ENCODE peak calls at places on chromosomes 12 and 14, in seven cellular contexts. T is activated CD4-positive, CD25-positive, alpha-beta regulatory T cell; C is NCI-H510A treated with DMSO at 0.1 percent for 48 hours; Q is kidney tubule cell; J is Kasumi-1; W is activated T-helper 1 cell treated with anti-CD3 and anti-CD28 coated beads, Interleukin-12 subunit alpha, Interleukin-12 subunit beta, Interleukin-2, Interleukin-4 antibody, amounts not matched to agents 30 ng/mL and 10 ng/mL and 1 ng/mL, durations not matched to agents 14 hours and 24 hours and 36 hours; G is endothelial cell. K is an unnamed sample.

GRCh38 chr12:114272071-114272470 is 133.9 kb downstream of the TBX5 start:
- DNase-seq in Q (peak), W (no peak), G (no peak), J (no peak), C (no peak), T (no peak), K (no peak)

GRCh38 chr14:35553808-35554207 is 19.8 kb downstream of the INSM2 start:
- DNase-seq in T (no peak), G (no peak), Q (peak), C (no peak), J (no peak), W (no peak), K (no peak)

GRCh38 chr14:80428171-80428570 is 216.9 kb upstream of the DIO2 start:
- DNase-seq in C (no peak), W (no peak), T (no peak), G (no peak), Q (no peak), J (no peak), K (no peak)

GRCh38 chr14:25833341-25834121 is 764.3 kb downstream of the NOVA1 start:
- DNase-seq in G (peak), W (no peak), C (peak), J (peak), Q (peak), T (no peak), K (no peak)

GRCh38 chr12:30450872-30451271 is 244.8 kb downstream of the IPO8 start:
- DNase-seq in Q (peak), T (no peak), J (no peak), G (no peak), W (no peak), C (no peak), K (no peak)

GRCh38 chr12:130839770-130840355 is 813 bp upstream of the STX2 start:
- DNase-seq in J (no peak), C (no peak), W (no peak), G (no peak), T (no peak), Q (no peak), K (no peak)

GRCh38 chr14:104804481-104805325 is 3.8 kb downstream of the ZBTB42 start:
- DNase-seq in T (no peak), C (no peak), J (no peak), G (no peak), W (no peak), Q (no peak), K (no peak)

GRCh38 chr12:51388066-51388799 is 3.0 kb downstream of the GALNT6 start:
- DNase-seq in W (no peak), J (peak), T (no peak), Q (no peak), G (no peak), C (no peak), K (no peak)

GRCh38 chr14:67532998-67533753 is at the start of gene PLEKHH1:
- DNase-seq in G (peak), C (peak), Q (peak), W (peak), J (peak), T (peak), K (peak)

GRCh38 chr14:52786887-52787286 is 4.5 kb downstream of the GNPNAT1 start:
- DNase-seq in J (no peak), C (no peak), T (no peak), Q (no peak), G (no peak), W (no peak), K (no peak)

GRCh38 chr14:51575225-51576111 is 76.2 kb upstream of the FRMD6 start:
- DNase-seq in W (no peak), C (no peak), G (no peak), T (no peak), Q (peak), J (no peak), K (no peak)

GRCh38 chr12:96421014-96421413 is 20.8 kb upstream of the CDK17 start:
- DNase-seq in J (no peak), T (no peak), G (no peak), Q (no peak), C (no peak), W (no peak), K (no peak)

GRCh38 chr14:76924363-76925151 is 98.3 kb downstream of the LRRC74A start:
- DNase-seq in C (peak), Q (peak), W (no peak), G (peak), J (no peak), T (no peak), K (no peak)

GRCh38 chr14:104108570-104109060 is 23.1 kb downstream of the ASPG start:
- DNase-seq in W (no peak), G (no peak), J (no peak), T (no peak), C (no peak), Q (no peak), K (no peak)

GRCh38 chr14:104030958-104031357 is 54.5 kb upstream of the ASPG start:
- DNase-seq in C (peak), Q (no peak), G (no peak), J (no peak), T (no peak), W (no peak), K (no peak)

GRCh38 chr14:100592972-100593371 is 5.8 kb upstream of the BEGAIN start:
- DNase-seq in J (no peak), T (no peak), C (no peak), G (no peak), W (no peak), Q (no peak), K (no peak)

GRCh38 chr12:126862500-126862899 is 1404.5 kb upstream of the TMEM132C start:
- DNase-seq in J (no peak), T (no peak), C (no peak), G (no peak), Q (no peak), W (no peak), K (no peak)

GRCh38 chr14:94857985-94858384 is 88.1 kb upstream of the GSC start:
- DNase-seq in Q (no peak), T (no peak), W (no peak), J (no peak), G (no peak), C (no peak), K (no peak)

K was measured in GM19239.